ENCODE peak calls at places on chromosomes 12 and 14, in nine cellular contexts. G is endodermal cell; N is stimulated activated CD4-positive, alpha-beta T cell treated with anti-CD3 and anti-CD28 coated beads, TNF-alpha, amount 100 ng/mL, for 48 hours; I is ascending aorta; C is cardiac muscle cell; T is activated naive CD4-positive, alpha-beta T cell treated with anti-CD3 and anti-CD28 coated beads, Interleukin-2, amount 50 U/mL, for 72 hours; E is NCI-H460; A is upper lobe of right lung; U is EL. L is an unnamed sample.

GRCh38 chr12:69368171-69368570 is 8.6 kb downstream of the YEATS4 start:
- DNase-seq in N (no peak), A (no peak), C (no peak), G (no peak), T (no peak), U (no peak), E (no peak), I (no peak), L (no peak)

GRCh38 chr14:105116451-105117256 is 51.4 kb upstream of the GPR132 start:
- DNase-seq in N (no peak), I (peak), E (no peak), G (no peak), A (no peak), U (no peak), T (no peak), C (no peak), L (no peak)

GRCh38 chr14:26282578-26282977 is 315.3 kb downstream of the NOVA1 start:
- DNase-seq in N (no peak), G (peak), C (peak), U (no peak), E (no peak), A (no peak), T (no peak), I (no peak), L (no peak)

GRCh38 chr12:59600174-59600573 is 4.3 kb downstream of the SLC16A7 start:
- DNase-seq in C (peak), U (no peak), E (no peak), N (no peak), A (no peak), I (no peak), G (no peak), T (no peak), L (no peak)

GRCh38 chr12:79547735-79548347 is 142.9 kb downstream of the PAWR start:
- DNase-seq in T (no peak), A (no peak), G (peak), U (peak), N (no peak), E (peak), I (no peak), C (peak), L (no peak)

GRCh38 chr12:98646165-98646764 is 1.2 kb downstream of the APAF1 start:
- DNase-seq in I (no peak), N (no peak), C (peak), U (peak), E (peak), G (no peak), T (no peak), A (no peak), L (no peak)

GRCh38 chr14:23306412-23307145 is at the start of gene BCL2L2:
- DNase-seq in C (peak), A (peak), E (peak), U (peak), T (no peak), N (no peak), I (peak), G (peak), L (peak)

GRCh38 chr12:90010089-90010488 is 301.5 kb upstream of the ATP2B1 start:
- DNase-seq in U (peak), G (peak), T (no peak), A (no peak), N (no peak), I (no peak), C (no peak), E (no peak), L (no peak)

GRCh38 chr14:69059658-69060648 is 80.9 kb upstream of the ACTN1 start:
- DNase-seq in U (peak), C (peak), N (no peak), G (no peak), I (peak), A (no peak), E (peak), T (no peak), L (no peak)

GRCh38 chr14:58488550-58488949 is 61.0 kb downstream of the KIAA0586 start:
- DNase-seq in T (no peak), G (no peak), A (no peak), I (no peak), E (no peak), U (peak), C (peak), N (no peak), L (no peak)

GRCh38 chr12:76964784-76965571 is 86.2 kb upstream of the CSRP2 start:
- DNase-seq in G (no peak), T (no peak), A (no peak), U (no peak), E (no peak), C (no peak), N (no peak), I (no peak), L (no peak)

GRCh38 chr12:52199294-52199920 is 7.6 kb upstream of the KRT80 start:
- DNase-seq in C (no peak), T (no peak), I (no peak), U (no peak), N (no peak), E (no peak), G (no peak), A (no peak), L (no peak)

GRCh38 chr14:44170554-44170953 is 336.5 kb downstream of the FSCB start:
- DNase-seq in N (no peak), G (no peak), A (no peak), I (no peak), C (no peak), T (no peak), U (no peak), E (no peak), L (no peak)

GRCh38 chr14:52553002-52553670 is 500 bp downstream of the GPR137C start:
- DNase-seq in I (peak), U (peak), C (peak), G (peak), N (no peak), T (peak), A (peak), E (no peak), L (peak)

L was measured in T-helper 2 cell treated with Interferon-gamma antibody and Interleukin-4, amounts not matched to agents 5 μg/mL and 100 μg/mL, for 36 hours.